ENCODE peak calls at places on chromosome 6, in six cellular contexts. Y is upper lobe of left lung, K is GM12878, X is A549, N is HepG2, T is K562. J is an unnamed sample.

GRCh38 chr6:69948479-69949114 is 82.2 kb downstream of the COL19A1 start:
- ATAC-seq in Y (no peak), K (peak; percentile 22), X (no peak), N (no peak), T (no peak), J (no peak)

GRCh38 chr6:26273673-26274595 is 91.1 kb upstream of the BTN3A2 start:
- ATAC-seq in Y (no peak), K (peak; percentile 3), X (peak; percentile 35), N (no peak), T (no peak), J (no peak)

GRCh38 chr6:168495636-168496035 is 54.7 kb downstream of the SMOC2 start:
- ATAC-seq in Y (no peak), K (no peak), X (no peak), N (no peak), T (no peak), J (no peak)

GRCh38 chr6:64335195-64335594 is 699.6 kb downstream of the PHF3 start:
- ATAC-seq in Y (no peak), K (no peak), X (no peak), N (no peak), T (no peak), J (no peak)

GRCh38 chr6:13873288-13874190 is 51.2 kb upstream of the RNF182 start:
- ATAC-seq in Y (peak; percentile 87), K (peak; percentile 87), X (peak; percentile 85), N (peak; percentile 96), T (peak; percentile 95), J (peak; percentile 46)

GRCh38 chr6:2947424-2947823 is 23.9 kb downstream of the SERPINB6 start:
- ATAC-seq in Y (no peak), K (no peak), X (no peak), N (no peak), T (no peak), J (no peak)

GRCh38 chr6:10441004-10441654 is 26.3 kb upstream of the TFAP2A start:
- ATAC-seq in Y (peak; percentile 93), K (no peak), X (peak; percentile 98), N (peak; percentile 97), T (no peak), J (no peak)

GRCh38 chr6:56659721-56660373 is 17.2 kb upstream of the DST start:
- ATAC-seq in Y (no peak), K (peak; percentile 93), X (no peak), N (no peak), T (no peak), J (no peak)

GRCh38 chr6:165707067-165707853 is 44.2 kb upstream of the PDE10A start:
- ATAC-seq in Y (peak; percentile 7), K (peak; percentile 65), X (no peak), N (no peak), T (peak; percentile 30), J (no peak)

GRCh38 chr6:132483779-132484679 is 28.9 kb downstream of the STX7 start:
- ATAC-seq in Y (no peak), K (peak; percentile 93), X (peak; percentile 64), N (peak; percentile 88), T (peak; percentile 92), J (peak; percentile 58)

GRCh38 chr6:137763436-137763835 is 103.6 kb upstream of the TNFAIP3 start:
- ATAC-seq in Y (no peak), K (no peak), X (no peak), N (peak; percentile 29), T (no peak), J (no peak)

GRCh38 chr6:87116922-87117321 is 22.0 kb upstream of the CGA start:
- ATAC-seq in Y (no peak), K (peak; percentile 38), X (no peak), N (no peak), T (no peak), J (no peak)

GRCh38 chr6:6780231-6780630 is 191.7 kb downstream of the LY86 start:
- ATAC-seq in Y (no peak), K (no peak), X (no peak), N (no peak), T (no peak), J (no peak)

GRCh38 chr6:36997811-36998722 is 7.4 kb upstream of the FGD2 start:
- ATAC-seq in Y (peak; percentile 70), K (no peak), X (no peak), N (peak; percentile 17), T (no peak), J (peak; percentile 85)

GRCh38 chr6:67016921-67017460 is 1310.0 kb upstream of the EYS start:
- ATAC-seq in Y (no peak), K (no peak), X (no peak), N (no peak), T (no peak), J (no peak)

GRCh38 chr6:156718647-156719394 is 58.4 kb upstream of the ARID1B start:
- ATAC-seq in Y (no peak), K (no peak), X (peak; percentile 83), N (no peak), T (peak; percentile 49), J (peak; percentile 40)

GRCh38 chr6:150631283-150631981 is 31.7 kb downstream of the PLEKHG1 start:
- ATAC-seq in Y (peak; percentile 24), K (peak; percentile 32), X (no peak), N (peak; percentile 27), T (no peak), J (no peak)

GRCh38 chr6:148144917-148145521 is 197.6 kb upstream of the SASH1 start:
- ATAC-seq in Y (no peak), K (peak; percentile 91), X (no peak), N (peak; percentile 84), T (peak; percentile 92), J (no peak)

GRCh38 chr6:157574851-157575424 is 193.9 kb downstream of the ZDHHC14 start:
- ATAC-seq in Y (no peak), K (no peak), X (no peak), N (no peak), T (no peak), J (no peak)

GRCh38 chr6:139165324-139165723 is 30.4 kb downstream of the HECA start:
- ATAC-seq in Y (no peak), K (no peak), X (no peak), N (no peak), T (no peak), J (no peak)

DNA sequence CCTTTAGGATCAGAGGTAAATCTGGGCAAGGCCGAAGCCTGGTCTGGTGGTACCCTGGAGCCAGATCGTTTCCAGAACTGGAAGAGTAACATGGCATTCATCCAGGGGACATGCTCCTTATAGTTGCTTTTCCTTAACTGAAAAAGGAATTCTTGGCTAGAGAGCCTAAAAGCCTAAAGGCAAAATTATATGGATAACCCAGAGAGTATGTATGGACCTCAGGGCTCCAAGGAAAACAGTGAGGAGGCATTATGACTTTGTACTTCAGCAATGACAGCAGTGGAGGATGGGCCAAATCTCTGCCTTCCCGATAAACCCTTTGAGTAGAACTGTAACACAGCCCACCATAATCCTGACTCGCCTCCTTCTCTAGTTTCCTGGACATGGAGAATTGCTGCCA is 29.3 kb downstream of the ARHGAP18 start:
- ATAC-seq in Y (no peak), K (no peak), X (no peak), N (no peak), T (no peak), J (no peak)
- H3K27ac ChIP-seq in Y (peak overlapping the region; percentile 11), K (no peak overlapping the region), X (peak overlapping the region; percentile 85), N (peak overlapping the region; percentile 67), T (peak overlapping the region; percentile 47), J (no peak overlapping the region)

GRCh38 chr6:101302593-101302992 is 90.9 kb upstream of the GRIK2 start:
- ATAC-seq in Y (no peak), K (no peak), X (no peak), N (no peak), T (no peak), J (no peak)

DNA sequence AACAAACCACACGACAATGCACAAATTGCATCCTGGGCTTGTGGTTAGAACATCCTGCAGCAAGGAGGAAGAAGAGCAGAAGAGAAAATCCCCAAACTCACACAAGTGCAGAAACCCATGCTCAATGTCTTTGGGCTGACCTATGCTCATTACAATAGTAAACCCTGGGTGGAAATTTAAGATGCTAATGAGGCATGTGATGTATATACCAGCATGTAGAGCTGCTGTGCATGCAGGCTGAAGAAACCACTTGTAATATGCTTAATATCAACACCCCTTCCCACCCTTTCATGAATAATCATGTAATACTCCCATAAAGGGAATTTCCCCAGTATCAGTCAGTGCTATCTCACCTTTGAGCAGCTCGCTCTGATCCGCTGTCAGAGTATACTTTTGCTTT is 90.0 kb upstream of the GRIK2 start:
- ATAC-seq in Y (no peak), K (peak; percentile 38), X (no peak), N (no peak), T (no peak), J (no peak)
- TF ChIP-seq EP300 in Y (no peak), K (no peak), X (no peak), N (no peak), T (no peak), J (no peak)

DNA sequence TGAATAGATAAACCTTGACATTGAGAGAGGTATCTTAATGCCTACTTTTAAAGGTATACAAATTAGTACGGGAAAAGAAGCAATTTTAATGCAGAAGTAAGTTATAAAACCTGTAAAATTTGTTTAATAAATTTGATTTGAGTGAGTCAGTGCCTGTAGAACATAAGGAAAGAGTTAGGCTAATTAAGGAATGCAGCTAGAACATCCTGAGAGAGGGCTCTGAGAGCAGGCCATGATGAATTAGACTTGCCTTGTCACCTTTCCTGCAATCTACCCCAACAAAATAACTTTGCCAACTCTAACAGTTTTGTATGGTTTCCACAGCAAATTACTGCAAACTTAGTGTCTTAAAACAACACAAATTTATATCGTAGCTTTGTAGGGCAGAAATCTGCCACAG is 700.8 kb downstream of the RFPL4B start:
- ATAC-seq in Y (no peak), K (no peak), X (no peak), N (no peak), T (no peak), J (no peak)
- H3K4me3 ChIP-seq in Y (no peak overlapping the region), K (no peak overlapping the region), X (no peak overlapping the region), N (no peak overlapping the region), T (no peak overlapping the region), J (no peak overlapping the region)

GRCh38 chr6:39884696-39885095 is 49.6 kb downstream of the MOCS1 start:
- ATAC-seq in Y (no peak), K (no peak), X (no peak), N (no peak), T (no peak), J (no peak)

GRCh38 chr6:39880521-39881048 is 53.7 kb downstream of the MOCS1 start:
- ATAC-seq in Y (no peak), K (no peak), X (no peak), N (no peak), T (no peak), J (no peak)

GRCh38 chr6:39879535-39879934 is 54.7 kb downstream of the MOCS1 start:
- ATAC-seq in Y (no peak), K (no peak), X (no peak), N (no peak), T (no peak), J (no peak)

GRCh38 chr6:39882567-39882953 is 51.7 kb downstream of the MOCS1 start:
- ATAC-seq in Y (peak; percentile 63), K (no peak), X (no peak), N (no peak), T (no peak), J (peak; percentile 60)

DNA sequence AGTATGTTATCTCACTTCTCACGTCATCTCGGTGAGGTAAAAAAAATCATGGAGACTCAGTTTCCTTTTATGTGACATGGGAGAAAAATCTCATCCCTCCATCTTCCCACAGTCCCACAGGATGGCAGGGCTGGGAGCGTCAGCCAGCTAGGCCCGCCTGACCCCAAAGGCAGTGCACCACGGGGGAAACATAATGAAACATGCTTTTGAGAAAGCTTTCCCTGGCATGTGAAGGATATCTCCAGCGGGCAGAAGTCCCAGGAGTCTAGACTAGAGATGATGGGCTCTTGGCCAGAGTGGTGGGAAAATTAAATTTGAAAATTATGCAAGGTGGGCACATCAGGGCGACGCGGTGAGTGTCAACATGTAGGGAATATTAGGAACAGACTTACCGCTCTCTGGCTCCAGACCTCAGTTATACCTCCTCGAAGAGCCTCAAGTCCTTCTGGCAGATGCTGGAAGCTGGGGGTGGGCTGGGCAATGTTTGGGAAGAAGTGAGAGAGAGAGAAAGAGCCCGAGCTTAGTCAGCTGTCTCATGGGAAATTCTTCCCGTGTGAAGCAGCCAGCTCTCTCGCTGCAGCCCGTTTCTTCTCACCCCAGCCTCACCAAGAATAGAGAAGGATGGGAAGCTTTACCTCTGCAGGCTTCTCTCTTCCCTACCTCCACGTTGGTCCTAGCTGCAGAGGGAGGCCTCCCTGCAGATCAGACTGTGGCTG is 52.3 kb downstream of the MOCS1 start:
- ATAC-seq in Y (no peak), K (no peak), X (no peak), N (no peak), T (no peak), J (peak; percentile 26)
- H3K27ac ChIP-seq in Y (no peak overlapping the region), K (no peak overlapping the region), X (no peak overlapping the region), N (no peak overlapping the region), T (no peak overlapping the region), J (peak overlapping the region; percentile 85)